ENCODE peak calls at places on chromosomes 12 and 14, in ten cellular contexts. Z, F, T, J, P, G, L, A, H and N are unnamed samples.

GRCh38 chr12:48201516-48201915 is 1.6 kb downstream of the OR10AD1 start:
- DNase-seq in A (no peak), J (no peak), T (no peak), G (no peak), F (no peak), L (no peak), H (no peak), Z (no peak), P (no peak), N (no peak)

GRCh38 chr14:94548999-94549985 is 11.9 kb upstream of the SERPINA4 start:
- DNase-seq in F (peak), G (no peak), T (peak), A (peak), J (no peak), P (peak), H (peak), Z (peak), L (no peak), N (peak)

GRCh38 chr14:71658261-71658860 is 273.9 kb upstream of the RGS6 start:
- DNase-seq in Z (peak), G (peak), F (no peak), P (no peak), L (no peak), H (no peak), T (no peak), A (no peak), J (no peak), N (no peak)

GRCh38 chr14:96263347-96264199 is 7.6 kb downstream of the BDKRB1 start:
- DNase-seq in J (no peak), T (no peak), Z (no peak), G (no peak), H (no peak), L (no peak), P (no peak), A (no peak), F (peak), N (no peak)

GRCh38 chr12:119842380-119842779 is 34.7 kb downstream of the CIT start:
- DNase-seq in L (no peak), H (no peak), F (no peak), Z (no peak), J (no peak), A (no peak), G (no peak), T (no peak), P (no peak), N (no peak)

GRCh38 chr14:54564071-54564798 is 2.7 kb upstream of the SAMD4A start:
- DNase-seq in T (no peak), L (no peak), Z (peak), F (peak), G (peak), H (no peak), P (peak), A (no peak), J (no peak), N (peak)

GRCh38 chr12:51269174-51270066 is 795 bp downstream of the SMAGP start:
- DNase-seq in T (no peak), Z (no peak), G (peak), P (peak), L (no peak), J (peak), H (peak), F (peak), A (no peak), N (peak)

GRCh38 chr14:105745433-105746123 is 219.2 kb downstream of the TMEM121 start:
- DNase-seq in F (no peak), G (no peak), J (no peak), H (no peak), L (no peak), A (no peak), T (no peak), Z (no peak), P (no peak), N (no peak)

GRCh38 chr14:75821828-75822521 is 159.8 kb downstream of the TGFB3 start:
- DNase-seq in F (no peak), Z (peak), L (no peak), J (no peak), H (no peak), T (no peak), A (no peak), P (peak), G (peak), N (no peak)